ENCODE peak calls at places on chromosomes 16 and 17, in nine cellular contexts. J is NCI-H1436 treated with DMSO at 0.1 percent for 48 hours; X is frontal cortex; D is stimulated activated CD4-positive, alpha-beta T cell treated with anti-CD3 and anti-CD28 coated beads, TNF-alpha, amount 100 ng/mL, for 4 hours; K is head of caudate nucleus; H is stimulated activated CD8-positive, alpha-beta memory T cell treated with anti-CD3 and anti-CD28 coated beads, Interleukin-4, amount 100 ng/mL, for 24 hours; F is HFFc6; L is activated CD4-positive, alpha-beta T cell treated with anti-CD3 and anti-CD28 coated beads, Interleukin-2, amount 50 U/mL, for 1 hour; Z is AG09309. W is an unnamed sample.

GRCh38 chr17:66272699-66273390 is 29.6 kb upstream of the PRKCA start:
- DNase-seq in J (no peak), X (no peak), D (no peak), K (no peak), H (no peak), F (peak; percentile 91), L (no peak), Z (peak; percentile 71), W (peak; percentile 98)

GRCh38 chr16:49592507-49593422 is 219.2 kb downstream of the C16orf78 start:
- DNase-seq in J (no peak), X (peak; percentile 55), D (no peak), K (no peak), H (no peak), F (no peak), L (peak; percentile 40), Z (no peak), W (peak; percentile 5)

GRCh38 chr17:83053021-83053778 is 26.2 kb upstream of the METRNL start:
- DNase-seq in J (no peak), X (no peak), D (no peak), K (no peak), H (no peak), F (peak; percentile 30), L (no peak), Z (no peak), W (no peak)

GRCh38 chr16:51888021-51888420 is 658.9 kb downstream of the TOX3 start:
- DNase-seq in J (no peak), X (no peak), D (no peak), K (no peak), H (no peak), F (peak; percentile 67), L (no peak), Z (no peak), W (peak; percentile 59)

GRCh38 chr17:41322264-41322902 is 6.9 kb upstream of the KRTAP17-1 start:
- DNase-seq in J (peak; percentile 51), X (peak; percentile 25), D (no peak), K (no peak), H (no peak), F (peak; percentile 61), L (no peak), Z (peak; percentile 68), W (peak; percentile 79)

GRCh38 chr16:87733190-87733589 is 32.6 kb downstream of the KLHDC4 start:
- DNase-seq in J (peak; percentile 31), X (no peak), D (no peak), K (no peak), H (no peak), F (no peak), L (no peak), Z (no peak), W (no peak)

GRCh38 chr16:3467920-3468319 is 24.4 kb downstream of the NAA60 start:
- DNase-seq in J (no peak), X (no peak), D (no peak), K (no peak), H (no peak), F (peak; percentile 32), L (no peak), Z (no peak), W (peak; percentile 54)

GRCh38 chr17:43216369-43216761 is 4.7 kb downstream of the TMEM106A start:
- DNase-seq in J (no peak), X (no peak), D (no peak), K (no peak), H (no peak), F (no peak), L (no peak), Z (no peak), W (no peak)

GRCh38 chr17:76370261-76370993 is 14.0 kb upstream of the SPHK1 start:
- DNase-seq in J (no peak), X (peak; percentile 52), D (no peak), K (peak; percentile 83), H (no peak), F (peak; percentile 97), L (no peak), Z (peak; percentile 92), W (peak; percentile 100)

GRCh38 chr16:7090628-7091115 is 242.0 kb upstream of the RBFOX1 start:
- DNase-seq in J (no peak), X (no peak), D (no peak), K (no peak), H (no peak), F (no peak), L (no peak), Z (no peak), W (no peak)

GRCh38 chr17:10799407-10799806 is 4.5 kb downstream of the TMEM238L start:
- DNase-seq in J (no peak), X (no peak), D (no peak), K (no peak), H (no peak), F (no peak), L (no peak), Z (no peak), W (no peak)

GRCh38 chr17:43576563-43577229 is 30.6 kb upstream of the ETV4 start:
- DNase-seq in J (peak; percentile 44), X (peak; percentile 77), D (peak; percentile 31), K (peak; percentile 70), H (peak; percentile 38), F (peak; percentile 58), L (peak; percentile 64), Z (no peak), W (peak; percentile 85)

GRCh38 chr16:70510216-70510615 is 13.1 kb downstream of the COG4 start:
- DNase-seq in J (no peak), X (no peak), D (no peak), K (no peak), H (no peak), F (no peak), L (no peak), Z (no peak), W (no peak)

GRCh38 chr16:27174007-27174406 is 29.3 kb upstream of the KDM8 start:
- DNase-seq in J (no peak), X (no peak), D (peak; percentile 24), K (no peak), H (peak; percentile 15), F (no peak), L (peak; percentile 56), Z (no peak), W (no peak)

GRCh38 chr17:39704821-39705551 is 5.1 kb downstream of the ERBB2 start:
- DNase-seq in J (no peak), X (no peak), D (no peak), K (no peak), H (no peak), F (peak; percentile 6), L (no peak), Z (no peak), W (no peak)

GRCh38 chr16:86926695-86927094 is 348.3 kb downstream of the FOXL1 start:
- DNase-seq in J (no peak), X (no peak), D (no peak), K (no peak), H (no peak), F (no peak), L (no peak), Z (no peak), W (no peak)

GRCh38 chr17:47957591-47958490 is at the start of gene PRR15L:
- DNase-seq in J (peak; percentile 94), X (no peak), D (no peak), K (no peak), H (no peak), F (no peak), L (no peak), Z (no peak), W (no peak)

GRCh38 chr17:71455219-71455618 is 665.6 kb upstream of the SOX9 start:
- DNase-seq in J (no peak), X (no peak), D (no peak), K (no peak), H (no peak), F (no peak), L (no peak), Z (no peak), W (no peak)

GRCh38 chr17:47729486-47729885 is 3.5 kb upstream of the TBX21 start:
- DNase-seq in J (no peak), X (no peak), D (no peak), K (no peak), H (no peak), F (no peak), L (no peak), Z (no peak), W (no peak)

GRCh38 chr17:30520882-30521281 is 43.7 kb downstream of the GOSR1 start:
- DNase-seq in J (no peak), X (no peak), D (no peak), K (no peak), H (no peak), F (no peak), L (no peak), Z (no peak), W (peak; percentile 17)

GRCh38 chr17:80270836-80271235 is 10.2 kb downstream of the RNF213 start:
- DNase-seq in J (no peak), X (no peak), D (no peak), K (no peak), H (no peak), F (peak; percentile 16), L (peak; percentile 42), Z (no peak), W (peak; percentile 69)

GRCh38 chr16:12625068-12625467 is 178.6 kb downstream of the CPPED1 start:
- DNase-seq in J (no peak), X (no peak), D (no peak), K (peak; percentile 67), H (no peak), F (no peak), L (no peak), Z (no peak), W (no peak)

GRCh38 chr17:48647103-48647963 is 21.2 kb upstream of the HOXB9 start:
- DNase-seq in J (no peak), X (peak; percentile 12), D (no peak), K (no peak), H (no peak), F (no peak), L (no peak), Z (no peak), W (no peak)